ENCODE peak calls at places on chromosomes 13 and 19, in nine cellular contexts. One of them, this sample, is unnamed.

GRCh38 chr13:81104316-81104715 is 763.4 kb upstream of the SPRY2 start:
- DNase-seq in tibial nerve: no peak
- DNase-seq in PC-3: no peak
- DNase-seq in stomach: no peak
- DNase-seq in IMR-90: no peak
- DNase-seq in thoracic aorta: no peak
- DNase-seq in right lobe of liver: no peak
- DNase-seq in mammary epithelial cell: no peak
- DNase-seq in heart left ventricle: no peak
- DNase-seq in this sample: no peak

GRCh38 chr13:101417043-101417406 is 717 bp upstream of the NALCN start:
- DNase-seq in mammary epithelial cell: peak; percentile 87
- DNase-seq in tibial nerve: no peak
- DNase-seq in PC-3: peak; percentile 91
- DNase-seq in right lobe of liver: no peak
- DNase-seq in IMR-90: peak; percentile 84
- DNase-seq in thoracic aorta: no peak
- DNase-seq in stomach: no peak
- DNase-seq in heart left ventricle: no peak
- DNase-seq in this sample: peak; percentile 70

GRCh38 chr13:83940742-83941141 is 58.5 kb upstream of the SLITRK1 start:
- DNase-seq in thoracic aorta: no peak
- DNase-seq in stomach: no peak
- DNase-seq in heart left ventricle: no peak
- DNase-seq in IMR-90: no peak
- DNase-seq in mammary epithelial cell: peak; percentile 80
- DNase-seq in right lobe of liver: no peak
- DNase-seq in tibial nerve: no peak
- DNase-seq in PC-3: peak; percentile 73
- DNase-seq in this sample: no peak

GRCh38 chr19:51407631-51408131 is 9.8 kb downstream of the SIGLEC10 start:
- DNase-seq in PC-3: peak; percentile 63
- DNase-seq in stomach: peak; percentile 40
- DNase-seq in heart left ventricle: no peak
- DNase-seq in thoracic aorta: no peak
- DNase-seq in mammary epithelial cell: peak; percentile 20
- DNase-seq in tibial nerve: no peak
- DNase-seq in IMR-90: peak; percentile 17
- DNase-seq in right lobe of liver: no peak
- DNase-seq in this sample: peak; percentile 23

GRCh38 chr19:28228854-28229253 is 984.1 kb downstream of the UQCRFS1 start:
- DNase-seq in right lobe of liver: no peak
- DNase-seq in heart left ventricle: no peak
- DNase-seq in stomach: no peak
- DNase-seq in thoracic aorta: no peak
- DNase-seq in tibial nerve: no peak
- DNase-seq in mammary epithelial cell: no peak
- DNase-seq in IMR-90: no peak
- DNase-seq in PC-3: no peak
- DNase-seq in this sample: no peak

GRCh38 chr13:64640002-64640401 is 2590.1 kb downstream of the PCDH9 start:
- DNase-seq in tibial nerve: no peak
- DNase-seq in thoracic aorta: no peak
- DNase-seq in PC-3: peak; percentile 59
- DNase-seq in mammary epithelial cell: no peak
- DNase-seq in heart left ventricle: no peak
- DNase-seq in IMR-90: peak; percentile 31
- DNase-seq in right lobe of liver: no peak
- DNase-seq in stomach: no peak
- DNase-seq in this sample: no peak

GRCh38 chr19:38392707-38393308 is 4.3 kb downstream of the SPRED3 start:
- DNase-seq in tibial nerve: no peak
- DNase-seq in IMR-90: peak; percentile 63
- DNase-seq in heart left ventricle: no peak
- DNase-seq in PC-3: peak; percentile 10
- DNase-seq in mammary epithelial cell: peak; percentile 24
- DNase-seq in stomach: peak; percentile 34
- DNase-seq in right lobe of liver: no peak
- DNase-seq in thoracic aorta: no peak
- DNase-seq in this sample: peak; percentile 69

GRCh38 chr13:30204564-30204963 is 102.8 kb downstream of the KATNAL1 start:
- DNase-seq in mammary epithelial cell: no peak
- DNase-seq in IMR-90: no peak
- DNase-seq in tibial nerve: no peak
- DNase-seq in thoracic aorta: no peak
- DNase-seq in PC-3: no peak
- DNase-seq in right lobe of liver: no peak
- DNase-seq in heart left ventricle: no peak
- DNase-seq in stomach: no peak
- DNase-seq in this sample: no peak

GRCh38 chr13:97015661-97016350 is 21.5 kb upstream of the OXGR1 start:
- DNase-seq in tibial nerve: no peak
- DNase-seq in right lobe of liver: no peak
- DNase-seq in stomach: no peak
- DNase-seq in PC-3: no peak
- DNase-seq in mammary epithelial cell: no peak
- DNase-seq in thoracic aorta: no peak
- DNase-seq in heart left ventricle: no peak
- DNase-seq in IMR-90: no peak
- DNase-seq in this sample: peak; percentile 26

GRCh38 chr13:64855506-64855905 is 2374.6 kb downstream of the PCDH9 start:
- DNase-seq in tibial nerve: no peak
- DNase-seq in mammary epithelial cell: no peak
- DNase-seq in right lobe of liver: no peak
- DNase-seq in PC-3: no peak
- DNase-seq in thoracic aorta: no peak
- DNase-seq in stomach: no peak
- DNase-seq in IMR-90: peak; percentile 37
- DNase-seq in heart left ventricle: no peak
- DNase-seq in this sample: peak; percentile 56

GRCh38 chr19:46392252-46392801 is 21.0 kb downstream of the CCDC8 start:
- DNase-seq in thoracic aorta: no peak
- DNase-seq in right lobe of liver: peak; percentile 53
- DNase-seq in mammary epithelial cell: no peak
- DNase-seq in PC-3: no peak
- DNase-seq in stomach: no peak
- DNase-seq in tibial nerve: no peak
- DNase-seq in IMR-90: peak; percentile 63
- DNase-seq in heart left ventricle: no peak
- DNase-seq in this sample: peak; percentile 25

GRCh38 chr19:8699908-8700307 is 1.3 kb upstream of the ACTL9 start:
- DNase-seq in stomach: no peak
- DNase-seq in thoracic aorta: no peak
- DNase-seq in mammary epithelial cell: no peak
- DNase-seq in right lobe of liver: no peak
- DNase-seq in tibial nerve: no peak
- DNase-seq in heart left ventricle: no peak
- DNase-seq in PC-3: no peak
- DNase-seq in IMR-90: no peak
- DNase-seq in this sample: no peak

DNA sequence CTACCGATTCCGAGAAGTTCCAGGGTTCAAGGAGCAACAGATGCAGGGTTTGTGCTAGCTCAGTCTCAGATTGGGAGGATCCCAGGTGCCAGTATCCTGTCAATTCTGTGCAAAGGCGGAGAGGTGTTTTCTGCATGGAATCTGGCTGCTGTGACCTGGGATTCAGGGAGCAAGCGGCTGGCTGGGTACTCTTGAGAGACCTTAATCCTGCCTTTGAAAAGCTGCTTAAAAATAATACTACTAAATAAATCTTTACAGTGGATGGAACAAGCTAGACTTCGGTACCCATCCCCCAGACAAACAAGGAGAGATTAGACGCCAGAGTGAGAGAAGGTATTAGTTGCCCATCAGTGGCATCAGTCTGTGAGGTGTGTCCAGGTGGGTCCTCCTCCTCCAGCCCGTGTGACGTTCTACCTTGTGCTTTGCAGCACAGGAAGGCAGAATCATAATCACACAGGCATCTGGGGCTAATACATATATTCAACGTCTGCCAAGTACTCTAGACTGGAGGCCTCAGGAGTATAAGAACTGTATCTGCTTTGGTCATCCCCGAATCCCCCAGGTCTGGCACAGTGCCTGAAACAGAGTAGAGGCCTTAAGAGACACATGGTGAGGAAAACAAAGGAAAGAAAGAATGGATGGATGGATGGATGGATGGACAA is 230.6 kb downstream of the ZNF536 start:
- DNase-seq in right lobe of liver: no peak
- DNase-seq in mammary epithelial cell: no peak
- DNase-seq in heart left ventricle: no peak
- DNase-seq in thoracic aorta: no peak
- DNase-seq in stomach: no peak
- DNase-seq in tibial nerve: no peak
- DNase-seq in IMR-90: no peak
- DNase-seq in PC-3: no peak
- DNase-seq in this sample: no peak
- TF ChIP-seq CTCF in right lobe of liver: no peak
- TF ChIP-seq CTCF in mammary epithelial cell: no peak
- TF ChIP-seq CTCF in heart left ventricle: no peak
- TF ChIP-seq CTCF in thoracic aorta: no peak
- TF ChIP-seq CTCF in stomach: no peak
- TF ChIP-seq CTCF in tibial nerve: no peak
- TF ChIP-seq CTCF in IMR-90: no peak
- TF ChIP-seq CTCF in PC-3: no peak
- TF ChIP-seq CTCF in this sample: no peak

DNA sequence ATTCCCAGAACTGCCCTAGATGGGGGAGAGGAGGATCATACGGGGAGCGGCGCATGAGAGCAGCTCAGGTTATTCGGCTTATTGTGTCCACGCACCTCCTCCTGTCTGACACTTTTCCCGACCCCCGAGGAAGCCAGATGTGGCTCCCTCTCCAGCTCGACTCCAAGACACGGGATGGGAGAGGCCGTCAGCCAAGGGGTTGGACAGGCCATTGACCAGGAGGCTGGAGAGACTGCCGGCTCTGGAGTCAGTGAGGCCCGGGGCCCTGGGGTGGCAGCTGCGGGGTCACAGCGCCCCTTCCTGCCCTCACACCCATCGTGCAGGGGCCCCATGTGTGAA is 2.9 kb downstream of the DMKN start:
- DNase-seq in IMR-90: no peak
- DNase-seq in PC-3: no peak
- DNase-seq in mammary epithelial cell: no peak
- DNase-seq in right lobe of liver: no peak
- DNase-seq in heart left ventricle: no peak
- DNase-seq in thoracic aorta: no peak
- DNase-seq in tibial nerve: no peak
- DNase-seq in stomach: no peak
- DNase-seq in this sample: no peak
- H3K27ac ChIP-seq in IMR-90: no peak overlapping the region
- H3K27ac ChIP-seq in PC-3: no peak overlapping the region
- H3K27ac ChIP-seq in mammary epithelial cell: no peak overlapping the region
- H3K27ac ChIP-seq in right lobe of liver: no peak overlapping the region
- H3K27ac ChIP-seq in heart left ventricle: no peak overlapping the region
- H3K27ac ChIP-seq in thoracic aorta: no peak overlapping the region
- H3K27ac ChIP-seq in tibial nerve: no peak overlapping the region
- H3K27ac ChIP-seq in stomach: peak overlapping the region; percentile 76
- H3K27ac ChIP-seq in this sample: no peak overlapping the region

GRCh38 chr13:103156346-103156998 is 90.3 kb upstream of the SLC10A2 start:
- DNase-seq in tibial nerve: no peak
- DNase-seq in mammary epithelial cell: no peak
- DNase-seq in thoracic aorta: no peak
- DNase-seq in heart left ventricle: no peak
- DNase-seq in stomach: no peak
- DNase-seq in right lobe of liver: no peak
- DNase-seq in IMR-90: no peak
- DNase-seq in PC-3: no peak
- DNase-seq in this sample: no peak

GRCh38 chr13:103157034-103157433 is 90.8 kb upstream of the SLC10A2 start:
- DNase-seq in stomach: no peak
- DNase-seq in thoracic aorta: no peak
- DNase-seq in PC-3: peak; percentile 5
- DNase-seq in heart left ventricle: no peak
- DNase-seq in mammary epithelial cell: peak; percentile 89
- DNase-seq in IMR-90: no peak
- DNase-seq in tibial nerve: no peak
- DNase-seq in right lobe of liver: no peak
- DNase-seq in this sample: no peak

GRCh38 chr13:103157434-103158145 is 91.4 kb upstream of the SLC10A2 start:
- DNase-seq in right lobe of liver: no peak
- DNase-seq in mammary epithelial cell: no peak
- DNase-seq in tibial nerve: no peak
- DNase-seq in PC-3: no peak
- DNase-seq in heart left ventricle: no peak
- DNase-seq in thoracic aorta: no peak
- DNase-seq in IMR-90: no peak
- DNase-seq in stomach: no peak
- DNase-seq in this sample: no peak

GRCh38 chr13:103164239-103164638 is 98.0 kb upstream of the SLC10A2 start:
- DNase-seq in mammary epithelial cell: no peak
- DNase-seq in thoracic aorta: no peak
- DNase-seq in tibial nerve: no peak
- DNase-seq in IMR-90: no peak
- DNase-seq in heart left ventricle: no peak
- DNase-seq in stomach: no peak
- DNase-seq in right lobe of liver: no peak
- DNase-seq in PC-3: no peak
- DNase-seq in this sample: no peak

GRCh38 chr13:103161476-103161875 is 95.3 kb upstream of the SLC10A2 start:
- DNase-seq in heart left ventricle: no peak
- DNase-seq in IMR-90: no peak
- DNase-seq in thoracic aorta: no peak
- DNase-seq in PC-3: no peak
- DNase-seq in right lobe of liver: no peak
- DNase-seq in tibial nerve: no peak
- DNase-seq in mammary epithelial cell: peak; percentile 28
- DNase-seq in stomach: no peak
- DNase-seq in this sample: no peak
- H3K4me3 ChIP-seq in heart left ventricle: no peak overlapping the region
- H3K4me3 ChIP-seq in IMR-90: no peak overlapping the region
- H3K4me3 ChIP-seq in thoracic aorta: no peak overlapping the region
- H3K4me3 ChIP-seq in PC-3: no peak overlapping the region
- H3K4me3 ChIP-seq in right lobe of liver: no peak overlapping the region
- H3K4me3 ChIP-seq in tibial nerve: no peak overlapping the region
- H3K4me3 ChIP-seq in mammary epithelial cell: no peak overlapping the region
- H3K4me3 ChIP-seq in stomach: no peak overlapping the region
- H3K4me3 ChIP-seq in this sample: no peak overlapping the region

DNA sequence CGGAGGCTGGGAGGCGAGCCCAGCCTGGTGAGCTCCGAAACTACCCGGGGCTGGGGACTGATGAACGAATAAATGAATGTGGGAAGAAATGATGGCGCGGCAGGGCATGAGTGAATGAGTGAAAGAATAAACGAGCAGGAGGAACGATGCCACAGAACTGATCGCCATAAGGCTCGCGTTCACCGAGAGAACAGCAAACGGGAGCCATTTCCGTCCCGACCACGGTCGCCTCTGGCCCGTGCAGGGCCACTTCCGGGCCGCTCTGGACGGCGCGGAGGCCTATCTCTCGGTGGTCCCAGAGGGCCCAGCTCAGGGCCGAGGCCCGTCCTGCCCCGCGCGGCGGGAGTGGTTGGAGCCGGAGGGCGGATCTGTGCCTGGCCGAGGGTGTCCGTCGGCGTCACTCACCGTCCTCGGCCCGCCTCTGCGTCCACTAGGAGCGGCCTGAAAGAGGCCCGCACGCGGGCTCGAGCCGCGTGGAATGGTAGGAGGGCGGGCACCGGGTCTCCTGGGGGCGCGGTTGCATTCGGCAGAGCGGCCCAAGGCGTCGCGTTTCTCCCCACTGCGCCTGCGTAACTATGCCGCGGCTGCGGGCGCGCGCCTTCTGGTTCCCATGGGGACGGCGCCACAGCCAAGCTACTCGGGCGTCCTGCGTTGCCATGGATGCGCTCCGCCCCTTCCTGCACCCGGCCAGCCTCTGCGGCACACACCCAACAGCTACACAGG is at the start of gene ZNF497:
- DNase-seq in right lobe of liver: peak; percentile 99
- DNase-seq in stomach: peak; percentile 98
- DNase-seq in tibial nerve: peak; percentile 93
- DNase-seq in IMR-90: peak; percentile 93
- DNase-seq in thoracic aorta: peak; percentile 82
- DNase-seq in PC-3: peak; percentile 99
- DNase-seq in heart left ventricle: peak; percentile 98
- DNase-seq in mammary epithelial cell: peak; percentile 94
- DNase-seq in this sample: peak; percentile 93
- TF ChIP-seq CTCF in right lobe of liver: no peak
- TF ChIP-seq CTCF in stomach: no peak
- TF ChIP-seq CTCF in tibial nerve: peak; percentile 48
- TF ChIP-seq CTCF in IMR-90: peak; percentile 13
- TF ChIP-seq CTCF in thoracic aorta: peak; percentile 12
- TF ChIP-seq CTCF in PC-3: no peak
- TF ChIP-seq CTCF in heart left ventricle: no peak
- TF ChIP-seq CTCF in mammary epithelial cell: no peak
- TF ChIP-seq CTCF in this sample: no peak

This sample was measured in brain microvascular endothelial cell.